ENCODE peak calls at places on chromosomes 7 and 10, in four cellular contexts. One of them, this sample, is unnamed.

GRCh38 chr10:61642073-61642637 is 20.6 kb upstream of the CABCOCO1 start:
- DNase-seq in K562: no peak
- DNase-seq in spleen: no peak
- DNase-seq in HCT116: no peak
- DNase-seq in this sample: no peak

GRCh38 chr10:44398747-44399477 is 14.0 kb upstream of the CXCL12 start:
- DNase-seq in K562: no peak
- DNase-seq in spleen: no peak
- DNase-seq in HCT116: no peak
- DNase-seq in this sample: no peak

GRCh38 chr10:69246581-69247312 is 26.6 kb downstream of the HKDC1 start:
- DNase-seq in K562: no peak
- DNase-seq in spleen: no peak
- DNase-seq in HCT116: no peak
- DNase-seq in this sample: no peak

GRCh38 chr7:17014693-17015092 is 132.9 kb upstream of the AGR3 start:
- DNase-seq in K562: no peak
- DNase-seq in spleen: no peak
- DNase-seq in HCT116: no peak
- DNase-seq in this sample: no peak

GRCh38 chr10:9012312-9012711 is 957.8 kb downstream of the GATA3 start:
- DNase-seq in K562: no peak
- DNase-seq in spleen: no peak
- DNase-seq in HCT116: no peak
- DNase-seq in this sample: no peak

GRCh38 chr7:153921408-153921807 is 130.8 kb upstream of the DPP6 start:
- DNase-seq in K562: no peak
- DNase-seq in spleen: no peak
- DNase-seq in HCT116: no peak
- DNase-seq in this sample: no peak

GRCh38 chr10:52472406-52473146 is 158.5 kb downstream of the DKK1 start:
- DNase-seq in K562: no peak
- DNase-seq in spleen: no peak
- DNase-seq in HCT116: no peak
- DNase-seq in this sample: no peak

GRCh38 chr10:13882112-13882711 is 295.4 kb downstream of the PRPF18 start:
- DNase-seq in K562: no peak
- DNase-seq in spleen: no peak
- DNase-seq in HCT116: no peak
- DNase-seq in this sample: peak; percentile 81

GRCh38 chr7:70736715-70737460 is 395.1 kb upstream of the GALNT17 start:
- DNase-seq in K562: no peak
- DNase-seq in spleen: no peak
- DNase-seq in HCT116: no peak
- DNase-seq in this sample: peak; percentile 17

GRCh38 chr7:18458830-18459229 is 36.7 kb upstream of the HDAC9 start:
- DNase-seq in K562: no peak
- DNase-seq in spleen: no peak
- DNase-seq in HCT116: no peak
- DNase-seq in this sample: peak; percentile 50

GRCh38 chr7:107103369-107103768 is 58.9 kb downstream of the PRKAR2B start:
- DNase-seq in K562: peak; percentile 63
- DNase-seq in spleen: no peak
- DNase-seq in HCT116: no peak
- DNase-seq in this sample: peak; percentile 19

GRCh38 chr10:90884414-90884813 is 12.6 kb downstream of the RPP30 start:
- DNase-seq in K562: no peak
- DNase-seq in spleen: no peak
- DNase-seq in HCT116: no peak
- DNase-seq in this sample: no peak

GRCh38 chr7:100122067-100122466 is 2.6 kb downstream of the CNPY4 start:
- DNase-seq in K562: no peak
- DNase-seq in spleen: no peak
- DNase-seq in HCT116: no peak
- DNase-seq in this sample: no peak

GRCh38 chr10:133274751-133275682 is 1.7 kb downstream of the ADAM8 start:
- DNase-seq in K562: peak; percentile 67
- DNase-seq in spleen: peak; percentile 94
- DNase-seq in HCT116: no peak
- DNase-seq in this sample: no peak

GRCh38 chr7:112449902-112450806 is at the start of gene IFRD1:
- DNase-seq in K562: peak; percentile 99
- DNase-seq in spleen: peak; percentile 99
- DNase-seq in HCT116: peak; percentile 95
- DNase-seq in this sample: peak; percentile 77

GRCh38 chr7:112448891-112449290 is 1.4 kb upstream of the IFRD1 start:
- DNase-seq in K562: no peak
- DNase-seq in spleen: no peak
- DNase-seq in HCT116: no peak
- DNase-seq in this sample: no peak

GRCh38 chr7:112452102-112452888 is 2.0 kb downstream of the IFRD1 start:
- DNase-seq in K562: peak; percentile 66
- DNase-seq in spleen: no peak
- DNase-seq in HCT116: no peak
- DNase-seq in this sample: no peak

GRCh38 chr7:112449353-112449752 is 907 bp upstream of the IFRD1 start:
- DNase-seq in K562: peak; percentile 22
- DNase-seq in spleen: no peak
- DNase-seq in HCT116: peak; percentile 59
- DNase-seq in this sample: peak; percentile 18

GRCh38 chr7:112450807-112451661 is 774 bp downstream of the IFRD1 start:
- DNase-seq in K562: peak; percentile 92
- DNase-seq in spleen: peak; percentile 97
- DNase-seq in HCT116: peak; percentile 90
- DNase-seq in this sample: peak; percentile 63
- TF ChIP-seq POLR2A in K562: no peak
- TF ChIP-seq POLR2A in spleen: no peak
- TF ChIP-seq POLR2A in HCT116: no peak
- TF ChIP-seq POLR2A in this sample: peak; percentile 60

GRCh38 chr7:103148994-103149807 is at the start of gene NAPEPLD:
- DNase-seq in K562: peak; percentile 95
- DNase-seq in spleen: peak; percentile 94
- DNase-seq in HCT116: peak; percentile 62
- DNase-seq in this sample: peak; percentile 83
- TF ChIP-seq POLR2A in K562: peak; percentile 86
- TF ChIP-seq POLR2A in spleen: no peak
- TF ChIP-seq POLR2A in HCT116: peak; percentile 39
- TF ChIP-seq POLR2A in this sample: peak; percentile 81

DNA sequence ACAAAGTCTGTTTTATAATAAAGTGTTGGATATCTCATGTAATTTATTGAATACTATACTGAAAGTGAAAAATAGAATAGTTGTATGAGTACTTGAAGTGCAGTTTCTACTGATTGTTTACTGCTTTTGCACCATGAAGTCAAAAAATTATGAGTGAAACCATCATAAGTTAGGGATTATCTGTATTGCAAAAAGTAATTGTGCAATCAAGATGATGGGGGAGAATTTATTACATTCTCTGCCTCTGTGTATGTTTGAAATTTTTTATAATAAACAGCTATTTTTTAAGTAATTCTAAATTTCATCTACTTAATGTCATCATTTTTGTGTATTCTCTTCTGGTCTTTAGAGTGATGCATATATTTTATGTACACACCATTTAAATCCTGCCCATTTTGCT is 47.2 kb upstream of the TMEM273 start:
- DNase-seq in K562: no peak
- DNase-seq in spleen: no peak
- DNase-seq in HCT116: no peak
- DNase-seq in this sample: no peak
- TF ChIP-seq POLR2A in K562: no peak
- TF ChIP-seq POLR2A in spleen: no peak
- TF ChIP-seq POLR2A in HCT116: no peak
- TF ChIP-seq POLR2A in this sample: no peak

GRCh38 chr10:124917168-124917938 is 24.6 kb upstream of the ZRANB1 start:
- DNase-seq in K562: peak; percentile 37
- DNase-seq in spleen: peak; percentile 91
- DNase-seq in HCT116: no peak
- DNase-seq in this sample: no peak
- TF ChIP-seq POLR2A in K562: peak; percentile 25
- TF ChIP-seq POLR2A in spleen: no peak
- TF ChIP-seq POLR2A in HCT116: no peak
- TF ChIP-seq POLR2A in this sample: no peak

DNA sequence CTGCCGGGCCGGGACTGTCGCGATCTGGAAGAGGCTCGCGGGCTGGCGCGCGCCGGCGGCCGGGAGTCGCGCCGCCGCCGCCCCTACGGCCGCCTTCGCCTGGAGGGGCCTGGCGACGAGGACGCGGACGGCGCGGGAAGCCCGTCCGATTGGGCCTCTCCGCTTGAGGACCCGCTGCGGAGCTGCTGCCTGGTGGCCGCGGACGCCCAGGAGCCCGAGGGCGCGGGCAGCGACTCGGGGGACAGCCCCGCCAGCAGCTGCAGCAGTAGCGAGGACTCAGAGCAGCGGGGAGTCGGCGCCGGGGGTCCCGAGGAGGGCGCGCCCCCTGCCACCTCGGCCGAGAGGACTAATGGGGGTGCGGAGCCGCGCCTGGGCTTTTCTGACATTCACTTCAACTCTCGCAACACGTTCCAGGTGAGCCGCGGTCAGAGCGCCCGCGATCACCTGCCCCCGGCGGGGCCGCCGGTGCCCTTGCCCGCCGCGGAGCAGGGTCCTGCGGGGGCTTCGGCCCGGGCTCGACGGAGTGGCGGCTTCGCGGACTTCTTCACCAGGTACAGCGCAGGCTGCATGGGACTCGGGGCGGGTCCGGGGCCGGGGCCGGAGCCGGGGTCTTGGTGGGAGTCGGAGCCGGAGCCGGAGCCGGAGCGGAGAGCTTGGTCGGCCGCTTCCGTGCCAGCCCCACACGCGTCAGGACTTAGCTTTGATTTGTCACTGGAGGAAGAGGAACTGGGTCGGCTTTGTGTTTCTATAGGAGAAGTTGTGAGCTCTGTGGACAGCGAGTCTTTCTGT is 887 bp downstream of the TBC1D12 start:
- DNase-seq in K562: peak; percentile 46
- DNase-seq in spleen: peak; percentile 90
- DNase-seq in HCT116: peak; percentile 52
- DNase-seq in this sample: peak; percentile 54
- TF ChIP-seq POLR2A in K562: no peak
- TF ChIP-seq POLR2A in spleen: no peak
- TF ChIP-seq POLR2A in HCT116: no peak
- TF ChIP-seq POLR2A in this sample: no peak

GRCh38 chr10:101858723-101859500 is 15.3 kb upstream of the KCNIP2 start:
- DNase-seq in K562: no peak
- DNase-seq in spleen: no peak
- DNase-seq in HCT116: no peak
- DNase-seq in this sample: no peak
- TF ChIP-seq POLR2A in K562: no peak
- TF ChIP-seq POLR2A in spleen: no peak
- TF ChIP-seq POLR2A in HCT116: no peak
- TF ChIP-seq POLR2A in this sample: no peak

This sample was measured in H54.